ENCODE peak calls at places on chromosomes 16 and 17, in seven cellular contexts. C, A, X, E, M, Z and K are unnamed samples.

GRCh38 chr16:51181495-51181795 is 30.4 kb upstream of the SALL1 start:
- DNase-seq in X (peak), A (peak), Z (no peak), C (no peak), M (peak), E (peak), K (peak)

GRCh38 chr17:41360291-41360995 is 9.2 kb downstream of the KRT33B start:
- DNase-seq in X (no peak), C (no peak), E (peak), M (peak), Z (peak), A (peak), K (no peak)

GRCh38 chr17:35097776-35098175 is 21.9 kb downstream of the RAD51D start:
- DNase-seq in A (no peak), Z (no peak), X (no peak), M (no peak), C (no peak), E (no peak), K (no peak)

GRCh38 chr17:74923538-74924249 is 379 bp upstream of the OTOP2 start:
- DNase-seq in E (peak), X (no peak), Z (peak), M (peak), A (peak), C (peak), K (peak)

GRCh38 chr17:74758846-74759163 is 10.4 kb downstream of the NHERF1 start:
- DNase-seq in Z (no peak), E (no peak), A (peak), C (no peak), M (no peak), X (no peak), K (no peak)

GRCh38 chr17:4520881-4521600 is 22.4 kb downstream of the SPNS2 start:
- DNase-seq in A (peak), M (no peak), E (no peak), Z (peak), X (no peak), C (no peak), K (no peak)

GRCh38 chr17:65039349-65039988 is 17.1 kb downstream of the GNA13 start:
- DNase-seq in C (no peak), A (no peak), M (no peak), E (no peak), Z (peak), X (no peak), K (no peak)

GRCh38 chr17:7572588-7573323 is 6.7 kb upstream of the CD68 start:
- DNase-seq in C (peak), A (peak), X (peak), E (peak), Z (peak), M (peak), K (peak)

GRCh38 chr17:11969565-11969964 is 27.7 kb downstream of the ZNF18 start:
- DNase-seq in M (no peak), E (no peak), C (no peak), A (no peak), X (no peak), Z (no peak), K (no peak)

GRCh38 chr16:5460701-5461100 is 363.1 kb upstream of the EEF2KMT start:
- DNase-seq in X (no peak), C (no peak), E (no peak), A (no peak), Z (no peak), M (no peak), K (no peak)

GRCh38 chr16:85449195-85449884 is 163.8 kb upstream of the GSE1 start:
- DNase-seq in Z (no peak), M (no peak), X (no peak), C (no peak), A (no peak), E (no peak), K (no peak)

GRCh38 chr17:79420318-79421243 is 190.3 kb downstream of the RBFOX3 start:
- DNase-seq in Z (no peak), M (peak), C (no peak), E (peak), X (no peak), A (no peak), K (no peak)

GRCh38 chr17:40309938-40310510 is 1.0 kb downstream of the RARA start:
- DNase-seq in E (no peak), Z (no peak), M (no peak), X (no peak), C (no peak), A (no peak), K (no peak)

GRCh38 chr16:9092963-9093477 is 1.6 kb downstream of the HAPSTR1 start:
- DNase-seq in C (no peak), M (peak), E (no peak), A (no peak), Z (peak), X (no peak), K (no peak)

GRCh38 chr17:42414782-42415409 is 8.2 kb downstream of the CAVIN1 start:
- DNase-seq in A (no peak), C (no peak), M (no peak), Z (no peak), E (no peak), X (no peak), K (peak)

GRCh38 chr17:57819867-57820266 is 30.0 kb downstream of the MRPS23 start:
- DNase-seq in E (no peak), A (no peak), Z (no peak), M (no peak), C (no peak), X (no peak), K (no peak)

GRCh38 chr17:63611354-63611753 is 10.7 kb downstream of the TACO1 start:
- DNase-seq in Z (no peak), X (no peak), C (no peak), M (no peak), E (no peak), A (no peak), K (no peak)

GRCh38 chr17:59046192-59046591 is 60.5 kb downstream of the TRIM37 start:
- DNase-seq in C (no peak), A (peak), Z (no peak), E (no peak), M (no peak), X (no peak), K (no peak)

GRCh38 chr17:63966646-63967265 is 6.0 kb downstream of the SCN4A start:
- DNase-seq in X (no peak), C (no peak), M (no peak), Z (no peak), E (no peak), A (no peak), K (no peak)

GRCh38 chr16:8885674-8886592 is 3.8 kb downstream of the LITAFD start:
- DNase-seq in E (peak), C (no peak), A (peak), Z (no peak), X (no peak), M (peak), K (no peak)

GRCh38 chr17:48261297-48261880 is 153.8 kb downstream of the SNX11 start:
- DNase-seq in X (peak), C (peak), E (peak), A (peak), Z (peak), M (peak), K (peak)

GRCh38 chr17:83155128-83156081 is 76.0 kb downstream of the METRNL start:
- DNase-seq in A (peak), M (no peak), X (no peak), Z (peak), E (no peak), C (no peak), K (peak)

DNA sequence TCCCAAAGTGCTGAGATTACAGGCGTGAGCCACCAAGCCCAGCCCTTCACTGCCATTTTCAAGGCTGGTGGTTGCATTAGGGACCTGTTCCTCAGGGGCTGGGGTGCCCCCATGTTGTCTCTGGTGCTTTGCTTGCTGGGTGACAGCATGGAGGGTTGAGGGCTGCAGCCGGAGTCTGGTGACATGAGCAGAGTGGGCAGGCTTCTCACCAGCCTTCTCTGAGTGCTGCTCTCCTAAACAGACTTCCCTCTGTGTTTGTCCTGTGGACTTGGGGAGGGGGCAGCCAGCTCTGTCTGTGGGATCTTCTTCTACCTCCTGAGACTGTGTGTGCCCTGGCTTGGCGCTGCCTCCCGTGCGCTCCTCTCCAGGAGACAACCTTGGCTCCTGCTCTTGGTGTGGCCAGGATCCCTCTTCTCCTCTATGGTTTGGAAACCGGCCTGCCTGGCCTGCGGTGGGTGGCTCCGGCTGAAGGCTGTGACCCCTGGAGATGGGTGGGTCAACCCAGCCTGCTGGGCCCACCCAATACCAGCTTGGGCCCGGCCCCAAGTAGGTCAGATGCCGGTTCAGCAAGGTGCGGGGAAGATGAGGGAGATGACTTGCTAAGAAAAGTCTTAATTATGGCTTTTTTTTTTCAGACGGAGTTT is 72.1 kb downstream of the PDPK1 start:
- DNase-seq in Z (no peak), C (no peak), A (no peak), M (no peak), E (no peak), X (no peak), K (no peak)
- H2BK5ac ChIP-seq in Z (no peak), C (no peak), A (no peak), M (no peak), E (no peak), X (no peak), K (no peak)

DNA sequence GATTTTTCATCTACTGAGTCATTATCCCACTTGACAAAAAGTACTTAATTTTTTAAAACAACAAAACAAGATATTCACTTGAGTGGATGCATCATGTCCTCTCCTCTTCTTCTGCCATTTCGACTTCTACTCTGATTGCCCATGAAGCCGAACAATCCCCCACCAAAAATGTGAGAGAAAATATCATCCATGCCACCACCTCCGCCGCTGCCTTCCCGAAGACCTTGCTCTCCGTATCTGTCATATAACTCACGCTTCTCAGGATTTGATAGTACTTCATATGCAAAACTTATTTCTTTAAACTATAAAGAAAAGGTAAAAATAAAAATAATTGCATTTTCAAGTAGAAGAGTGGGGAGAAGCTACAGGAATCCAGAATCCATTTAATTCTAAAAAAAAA is 2.2 kb downstream of the DNAJA2 start:
- DNase-seq in M (no peak), A (no peak), Z (no peak), E (no peak), X (no peak), C (no peak), K (no peak)
- H3K4me2 ChIP-seq in M (no peak), A (no peak), Z (no peak), E (no peak), X (peak), C (no peak), K (no peak)

DNA sequence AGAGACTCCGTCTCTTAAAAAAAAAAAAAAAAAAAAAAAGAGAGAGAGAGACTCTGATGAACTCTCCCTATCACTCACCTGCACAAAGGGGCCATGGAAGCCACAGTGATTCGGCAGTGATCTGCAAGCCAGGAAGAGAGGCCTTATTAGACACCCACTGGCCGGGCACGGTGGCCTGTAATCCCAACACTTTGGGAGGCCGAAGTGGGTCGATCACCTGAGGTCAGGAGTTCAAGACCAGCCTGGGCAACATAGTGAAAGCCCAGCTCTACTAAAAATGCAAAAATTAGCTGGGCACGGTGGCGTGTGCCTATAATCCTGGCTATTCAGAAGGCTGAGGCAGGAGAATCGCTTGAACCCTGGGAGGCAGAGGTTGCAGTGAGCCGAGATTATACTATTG is 198.5 kb upstream of the WSCD1 start:
- DNase-seq in E (no peak), X (no peak), M (no peak), A (no peak), C (no peak), Z (peak), K (peak)
- H2BK5ac ChIP-seq in E (no peak), X (no peak), M (no peak), A (no peak), C (no peak), Z (no peak), K (no peak)

GRCh38 chr17:61617261-61617660 is 26.2 kb upstream of the NACA2 start:
- DNase-seq in C (no peak), A (peak), E (no peak), M (no peak), Z (no peak), X (no peak), K (no peak)

GRCh38 chr17:61619953-61620352 is 28.9 kb upstream of the NACA2 start:
- DNase-seq in M (no peak), X (no peak), E (no peak), A (no peak), Z (no peak), C (no peak), K (no peak)

GRCh38 chr17:61618950-61619349 is 27.9 kb upstream of the NACA2 start:
- DNase-seq in Z (no peak), A (no peak), E (no peak), M (no peak), C (no peak), X (no peak), K (no peak)

GRCh38 chr17:61621317-61621716 is 30.3 kb upstream of the NACA2 start:
- DNase-seq in C (no peak), Z (no peak), M (no peak), A (no peak), X (no peak), E (no peak), K (no peak)

DNA sequence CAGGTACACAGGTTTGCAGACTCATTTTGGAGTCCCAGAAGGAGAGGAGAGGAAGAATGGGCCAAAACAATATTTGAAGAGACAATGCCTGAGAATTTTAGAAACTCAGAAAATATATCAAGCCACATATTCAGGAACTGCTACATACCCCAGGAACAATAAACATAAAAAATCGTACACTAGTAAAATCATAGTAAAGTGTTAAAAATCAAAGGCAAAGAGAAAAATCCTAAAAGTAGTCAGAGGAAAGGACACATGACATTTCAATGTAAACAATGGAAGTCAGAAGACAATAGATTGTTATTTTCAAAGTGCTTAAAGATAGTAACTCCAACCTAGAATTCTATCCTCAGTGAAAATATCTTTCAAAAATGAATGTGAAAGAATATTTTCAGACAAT is 28.5 kb upstream of the NACA2 start:
- DNase-seq in X (no peak), M (peak), A (no peak), C (no peak), E (no peak), Z (no peak), K (no peak)
- H3K4me2 ChIP-seq in X (no peak), M (no peak), A (no peak), C (no peak), E (no peak), Z (no peak), K (no peak)

GRCh38 chr16:35210681-35211433 is 1751.4 kb downstream of the TP53TG3F start:
- DNase-seq in A (no peak), E (no peak), X (no peak), M (no peak), Z (no peak), C (no peak), K (no peak)

GRCh38 chr16:35207059-35207999 is 1747.9 kb downstream of the TP53TG3F start:
- DNase-seq in Z (peak), E (no peak), M (no peak), C (no peak), A (no peak), X (no peak), K (no peak)

GRCh38 chr16:35203636-35204035 is 1744.2 kb downstream of the TP53TG3F start:
- DNase-seq in A (no peak), E (no peak), C (no peak), M (no peak), Z (no peak), X (no peak), K (no peak)

GRCh38 chr16:35208001-35208935 is 1748.9 kb downstream of the TP53TG3F start:
- DNase-seq in M (no peak), E (no peak), Z (no peak), A (no peak), X (no peak), C (no peak), K (no peak)
- H2BK5ac ChIP-seq in M (no peak), E (no peak), Z (no peak), A (no peak), X (no peak), C (no peak), K (no peak)

GRCh38 chr17:77446959-77447634 is 306.3 kb downstream of the SEC14L1 start:
- DNase-seq in M (no peak), X (no peak), A (peak), E (no peak), Z (no peak), C (no peak), K (no peak)

GRCh38 chr17:77451271-77451893 is 310.6 kb downstream of the SEC14L1 start:
- DNase-seq in Z (peak), C (peak), M (peak), A (peak), E (peak), X (peak), K (peak)

GRCh38 chr17:77450742-77451270 is 310.0 kb downstream of the SEC14L1 start:
- DNase-seq in E (no peak), C (no peak), X (no peak), M (no peak), A (no peak), Z (no peak), K (no peak)

GRCh38 chr17:77449908-77450741 is 309.4 kb downstream of the SEC14L1 start:
- DNase-seq in A (peak), Z (no peak), C (peak), E (peak), X (no peak), M (peak), K (peak)

DNA sequence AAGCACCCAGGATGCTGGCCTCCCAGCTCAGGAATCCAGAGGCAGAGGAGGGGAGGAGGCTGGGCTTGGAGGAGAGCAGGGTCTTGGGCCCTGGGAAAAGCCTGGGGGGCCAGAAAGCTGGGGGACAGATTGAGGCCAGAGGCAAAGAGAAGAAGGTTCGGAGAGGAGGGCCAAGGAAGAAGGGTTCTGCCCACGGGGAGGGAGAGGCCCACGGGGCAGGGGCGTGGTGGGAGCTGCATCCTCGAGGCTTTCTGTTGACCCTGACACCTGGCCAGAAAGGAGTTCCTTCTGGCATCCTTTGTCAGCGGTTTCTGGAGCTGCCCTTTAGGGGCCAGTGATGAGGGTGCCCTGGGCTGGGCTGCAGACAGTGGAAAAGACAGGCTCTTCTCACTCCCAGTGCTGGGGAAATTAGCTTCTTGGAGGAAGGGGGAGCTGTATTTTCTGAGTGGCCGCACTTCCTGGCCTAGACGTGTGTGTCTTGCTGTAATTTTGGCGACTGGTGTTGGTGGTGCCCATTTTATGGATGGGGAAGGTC is 308.7 kb downstream of the SEC14L1 start:
- DNase-seq in X (no peak), Z (no peak), C (no peak), A (no peak), E (no peak), M (no peak), K (no peak)
- H3K4me2 ChIP-seq in X (peak), Z (peak), C (no peak), A (peak), E (peak), M (no peak), K (no peak)

DNA sequence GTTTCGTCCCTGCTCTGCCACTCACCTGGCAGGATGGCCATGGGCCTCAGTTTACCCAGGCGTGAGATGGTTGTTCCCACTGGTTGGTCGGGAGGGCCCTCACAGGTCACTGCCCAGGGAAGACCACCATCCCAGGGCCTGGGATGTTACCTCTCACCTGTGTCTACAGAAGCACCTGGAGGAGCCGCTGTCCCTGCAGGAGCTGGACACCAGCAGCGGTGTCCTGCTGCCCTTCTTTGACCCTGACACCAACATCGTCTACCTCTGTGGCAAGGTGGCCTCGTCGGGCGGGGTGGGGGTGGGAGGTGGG is 4.1 kb downstream of the CORO1A start:
- DNase-seq in X (no peak), A (no peak), E (no peak), C (no peak), M (no peak), Z (no peak), K (no peak)
- H2BK5ac ChIP-seq in X (no peak), A (no peak), E (no peak), C (no peak), M (no peak), Z (no peak), K (no peak)

DNA sequence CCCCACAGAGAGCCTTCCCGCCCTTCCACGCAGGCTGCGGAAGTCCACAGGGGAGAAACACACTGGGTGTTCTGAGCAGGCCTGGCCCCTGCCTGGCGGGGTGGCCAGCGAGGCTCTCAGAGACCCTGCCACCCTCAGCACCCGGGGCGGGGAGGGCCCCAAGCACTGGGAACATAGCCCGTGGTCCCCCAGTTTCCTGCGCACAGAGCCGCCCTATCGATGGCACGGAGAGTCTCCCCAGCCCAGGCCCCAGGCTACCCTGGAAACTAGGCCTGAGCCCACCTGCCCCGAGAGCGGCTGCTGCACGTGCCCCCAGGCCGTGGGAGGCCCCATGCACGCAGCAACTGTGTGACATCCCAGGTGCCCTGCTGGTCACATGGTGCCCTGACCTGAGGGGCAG is 10.2 kb upstream of the CCDC154 start:
- DNase-seq in Z (no peak), A (no peak), C (no peak), X (no peak), M (no peak), E (no peak), K (no peak)
- H3K4me2 ChIP-seq in Z (no peak), A (no peak), C (no peak), X (no peak), M (no peak), E (no peak), K (no peak)